ENCODE peak calls at places on chromosomes 16 and 17, in ten cellular contexts. One of them, this sample, is unnamed.

GRCh38 chr17:74522381-74523090 is 8.7 kb downstream of the CD300LB start:
- DNase-seq in omental fat pad: no peak
- DNase-seq in LoVo: no peak
- DNase-seq in GM03348: peak; percentile 5
- DNase-seq in occipital lobe: no peak
- DNase-seq in MG63: no peak
- DNase-seq in A549: no peak
- DNase-seq in NCI-H774: no peak
- DNase-seq in GM10248: peak; percentile 12
- DNase-seq in stimulated activated CD4-positive, alpha-beta T cell treated with anti-CD3 and anti-CD28 coated beads, Interleukin-15, amount 100 ng/mL, for 1 hour: no peak
- DNase-seq in this sample: no peak

GRCh38 chr16:73000020-73000906 is 47.7 kb downstream of the ZFHX3 start:
- DNase-seq in LoVo: no peak
- DNase-seq in A549: no peak
- DNase-seq in GM10248: no peak
- DNase-seq in omental fat pad: no peak
- DNase-seq in MG63: no peak
- DNase-seq in NCI-H774: no peak
- DNase-seq in occipital lobe: no peak
- DNase-seq in stimulated activated CD4-positive, alpha-beta T cell treated with anti-CD3 and anti-CD28 coated beads, Interleukin-15, amount 100 ng/mL, for 1 hour: no peak
- DNase-seq in GM03348: peak; percentile 46
- DNase-seq in this sample: no peak

GRCh38 chr16:15535772-15536171 is 101.4 kb downstream of the BMERB1 start:
- DNase-seq in omental fat pad: no peak
- DNase-seq in occipital lobe: no peak
- DNase-seq in stimulated activated CD4-positive, alpha-beta T cell treated with anti-CD3 and anti-CD28 coated beads, Interleukin-15, amount 100 ng/mL, for 1 hour: no peak
- DNase-seq in A549: no peak
- DNase-seq in NCI-H774: no peak
- DNase-seq in GM03348: no peak
- DNase-seq in GM10248: no peak
- DNase-seq in LoVo: no peak
- DNase-seq in MG63: no peak
- DNase-seq in this sample: no peak

GRCh38 chr17:63358111-63358839 is 87.8 kb downstream of the CYB561 start:
- DNase-seq in GM10248: no peak
- DNase-seq in LoVo: no peak
- DNase-seq in MG63: peak; percentile 47
- DNase-seq in A549: no peak
- DNase-seq in NCI-H774: no peak
- DNase-seq in occipital lobe: no peak
- DNase-seq in stimulated activated CD4-positive, alpha-beta T cell treated with anti-CD3 and anti-CD28 coated beads, Interleukin-15, amount 100 ng/mL, for 1 hour: no peak
- DNase-seq in GM03348: peak; percentile 66
- DNase-seq in omental fat pad: no peak
- DNase-seq in this sample: no peak

GRCh38 chr17:7843536-7844291 is 9.7 kb downstream of the KDM6B start:
- DNase-seq in omental fat pad: peak; percentile 80
- DNase-seq in stimulated activated CD4-positive, alpha-beta T cell treated with anti-CD3 and anti-CD28 coated beads, Interleukin-15, amount 100 ng/mL, for 1 hour: peak; percentile 91
- DNase-seq in MG63: peak; percentile 86
- DNase-seq in LoVo: peak; percentile 82
- DNase-seq in occipital lobe: peak; percentile 49
- DNase-seq in NCI-H774: peak; percentile 53
- DNase-seq in A549: peak; percentile 90
- DNase-seq in GM03348: peak; percentile 84
- DNase-seq in GM10248: peak; percentile 90
- DNase-seq in this sample: peak; percentile 60

GRCh38 chr17:81840826-81841778 is 6.3 kb upstream of the PPP1R27 start:
- DNase-seq in omental fat pad: no peak
- DNase-seq in MG63: no peak
- DNase-seq in stimulated activated CD4-positive, alpha-beta T cell treated with anti-CD3 and anti-CD28 coated beads, Interleukin-15, amount 100 ng/mL, for 1 hour: no peak
- DNase-seq in A549: no peak
- DNase-seq in GM03348: no peak
- DNase-seq in LoVo: no peak
- DNase-seq in NCI-H774: no peak
- DNase-seq in occipital lobe: no peak
- DNase-seq in GM10248: no peak
- DNase-seq in this sample: no peak

GRCh38 chr17:44307387-44308186 is 814 bp upstream of the RUNDC3A start:
- DNase-seq in LoVo: no peak
- DNase-seq in A549: peak; percentile 88
- DNase-seq in occipital lobe: peak; percentile 77
- DNase-seq in GM03348: peak; percentile 66
- DNase-seq in NCI-H774: peak; percentile 34
- DNase-seq in stimulated activated CD4-positive, alpha-beta T cell treated with anti-CD3 and anti-CD28 coated beads, Interleukin-15, amount 100 ng/mL, for 1 hour: no peak
- DNase-seq in MG63: peak; percentile 46
- DNase-seq in omental fat pad: no peak
- DNase-seq in GM10248: no peak
- DNase-seq in this sample: no peak

GRCh38 chr17:38958326-38958725 is 8.9 kb downstream of the FBXO47 start:
- DNase-seq in LoVo: no peak
- DNase-seq in MG63: no peak
- DNase-seq in omental fat pad: no peak
- DNase-seq in NCI-H774: no peak
- DNase-seq in occipital lobe: no peak
- DNase-seq in stimulated activated CD4-positive, alpha-beta T cell treated with anti-CD3 and anti-CD28 coated beads, Interleukin-15, amount 100 ng/mL, for 1 hour: no peak
- DNase-seq in GM10248: no peak
- DNase-seq in A549: no peak
- DNase-seq in GM03348: peak; percentile 6
- DNase-seq in this sample: no peak

GRCh38 chr17:45361976-45362375 is 45.2 kb upstream of the MAP3K14 start:
- DNase-seq in GM03348: no peak
- DNase-seq in occipital lobe: no peak
- DNase-seq in stimulated activated CD4-positive, alpha-beta T cell treated with anti-CD3 and anti-CD28 coated beads, Interleukin-15, amount 100 ng/mL, for 1 hour: no peak
- DNase-seq in NCI-H774: no peak
- DNase-seq in omental fat pad: no peak
- DNase-seq in GM10248: no peak
- DNase-seq in LoVo: no peak
- DNase-seq in A549: no peak
- DNase-seq in MG63: no peak
- DNase-seq in this sample: no peak

GRCh38 chr16:30085820-30086219 is 5.9 kb downstream of the TBX6 start:
- DNase-seq in LoVo: no peak
- DNase-seq in A549: no peak
- DNase-seq in GM03348: no peak
- DNase-seq in GM10248: no peak
- DNase-seq in occipital lobe: no peak
- DNase-seq in omental fat pad: no peak
- DNase-seq in stimulated activated CD4-positive, alpha-beta T cell treated with anti-CD3 and anti-CD28 coated beads, Interleukin-15, amount 100 ng/mL, for 1 hour: no peak
- DNase-seq in NCI-H774: no peak
- DNase-seq in MG63: no peak
- DNase-seq in this sample: no peak

GRCh38 chr16:29806641-29807425 is 504 bp downstream of the MAZ start:
- DNase-seq in GM10248: peak; percentile 36
- DNase-seq in stimulated activated CD4-positive, alpha-beta T cell treated with anti-CD3 and anti-CD28 coated beads, Interleukin-15, amount 100 ng/mL, for 1 hour: peak; percentile 49
- DNase-seq in MG63: peak; percentile 96
- DNase-seq in NCI-H774: peak; percentile 64
- DNase-seq in occipital lobe: no peak
- DNase-seq in GM03348: no peak
- DNase-seq in LoVo: peak; percentile 66
- DNase-seq in A549: no peak
- DNase-seq in omental fat pad: no peak
- DNase-seq in this sample: peak; percentile 77

GRCh38 chr16:19898924-19899604 is 14.4 kb upstream of the GPRC5B start:
- DNase-seq in stimulated activated CD4-positive, alpha-beta T cell treated with anti-CD3 and anti-CD28 coated beads, Interleukin-15, amount 100 ng/mL, for 1 hour: no peak
- DNase-seq in occipital lobe: no peak
- DNase-seq in LoVo: peak; percentile 51
- DNase-seq in MG63: peak; percentile 34
- DNase-seq in GM03348: peak; percentile 80
- DNase-seq in GM10248: peak; percentile 67
- DNase-seq in A549: peak; percentile 68
- DNase-seq in NCI-H774: peak; percentile 55
- DNase-seq in omental fat pad: no peak
- DNase-seq in this sample: peak; percentile 60

This sample was measured in K562.